ENCODE peak calls at places on chromosomes 4 and X, in nine cellular contexts. One of them, this sample, is unnamed.

GRCh38 chr4:52554606-52555355 is 104.3 kb downstream of the USP46 start:
- DNase-seq in naive thymus-derived CD4-positive, alpha-beta T cell: no peak
- DNase-seq in germinal center: no peak
- DNase-seq in CD8-positive, alpha-beta T cell: no peak
- DNase-seq in endothelial cell: no peak
- DNase-seq in activated CD4-positive, CD25-positive, alpha-beta regulatory T cell treated with anti-CD3 and anti-CD28 coated beads, Interleukin-2, amount 50 U/mL, for 72 hours: no peak
- DNase-seq in left cardiac atrium: no peak
- DNase-seq in hepatic stellate cell: no peak
- DNase-seq in tibial artery: no peak
- DNase-seq in this sample: no peak

GRCh38 chr4:16464651-16465050 is 238.4 kb upstream of the TAPT1 start:
- DNase-seq in naive thymus-derived CD4-positive, alpha-beta T cell: no peak
- DNase-seq in germinal center: no peak
- DNase-seq in CD8-positive, alpha-beta T cell: no peak
- DNase-seq in endothelial cell: no peak
- DNase-seq in activated CD4-positive, CD25-positive, alpha-beta regulatory T cell treated with anti-CD3 and anti-CD28 coated beads, Interleukin-2, amount 50 U/mL, for 72 hours: no peak
- DNase-seq in left cardiac atrium: no peak
- DNase-seq in hepatic stellate cell: no peak
- DNase-seq in tibial artery: no peak
- DNase-seq in this sample: no peak

GRCh38 chr4:18440527-18441215 is 419.1 kb upstream of the LCORL start:
- DNase-seq in naive thymus-derived CD4-positive, alpha-beta T cell: no peak
- DNase-seq in germinal center: no peak
- DNase-seq in CD8-positive, alpha-beta T cell: no peak
- DNase-seq in endothelial cell: no peak
- DNase-seq in activated CD4-positive, CD25-positive, alpha-beta regulatory T cell treated with anti-CD3 and anti-CD28 coated beads, Interleukin-2, amount 50 U/mL, for 72 hours: no peak
- DNase-seq in left cardiac atrium: no peak
- DNase-seq in hepatic stellate cell: no peak
- DNase-seq in tibial artery: no peak
- DNase-seq in this sample: no peak

GRCh38 chr4:147312376-147313046 is 168.4 kb upstream of the EDNRA start:
- DNase-seq in naive thymus-derived CD4-positive, alpha-beta T cell: no peak
- DNase-seq in germinal center: no peak
- DNase-seq in CD8-positive, alpha-beta T cell: no peak
- DNase-seq in endothelial cell: no peak
- DNase-seq in activated CD4-positive, CD25-positive, alpha-beta regulatory T cell treated with anti-CD3 and anti-CD28 coated beads, Interleukin-2, amount 50 U/mL, for 72 hours: no peak
- DNase-seq in left cardiac atrium: no peak
- DNase-seq in hepatic stellate cell: no peak
- DNase-seq in tibial artery: no peak
- DNase-seq in this sample: no peak

GRCh38 chrX:66408507-66408906 is 230.4 kb downstream of the EDA2R start:
- DNase-seq in naive thymus-derived CD4-positive, alpha-beta T cell: no peak
- DNase-seq in germinal center: no peak
- DNase-seq in CD8-positive, alpha-beta T cell: no peak
- DNase-seq in endothelial cell: no peak
- DNase-seq in activated CD4-positive, CD25-positive, alpha-beta regulatory T cell treated with anti-CD3 and anti-CD28 coated beads, Interleukin-2, amount 50 U/mL, for 72 hours: no peak
- DNase-seq in left cardiac atrium: no peak
- DNase-seq in hepatic stellate cell: no peak
- DNase-seq in tibial artery: no peak
- DNase-seq in this sample: no peak

GRCh38 chr4:113397114-113397701 is 347.8 kb downstream of the ANK2 start:
- DNase-seq in naive thymus-derived CD4-positive, alpha-beta T cell: no peak
- DNase-seq in germinal center: no peak
- DNase-seq in CD8-positive, alpha-beta T cell: no peak
- DNase-seq in endothelial cell: no peak
- DNase-seq in activated CD4-positive, CD25-positive, alpha-beta regulatory T cell treated with anti-CD3 and anti-CD28 coated beads, Interleukin-2, amount 50 U/mL, for 72 hours: no peak
- DNase-seq in left cardiac atrium: peak
- DNase-seq in hepatic stellate cell: peak
- DNase-seq in tibial artery: no peak
- DNase-seq in this sample: no peak

GRCh38 chr4:66959207-66959606 is 586.1 kb downstream of the CENPC start:
- DNase-seq in naive thymus-derived CD4-positive, alpha-beta T cell: no peak
- DNase-seq in germinal center: no peak
- DNase-seq in CD8-positive, alpha-beta T cell: no peak
- DNase-seq in endothelial cell: no peak
- DNase-seq in activated CD4-positive, CD25-positive, alpha-beta regulatory T cell treated with anti-CD3 and anti-CD28 coated beads, Interleukin-2, amount 50 U/mL, for 72 hours: no peak
- DNase-seq in left cardiac atrium: no peak
- DNase-seq in hepatic stellate cell: no peak
- DNase-seq in tibial artery: no peak
- DNase-seq in this sample: no peak

GRCh38 chrX:154051210-154051810 is 31.6 kb upstream of the IRAK1 start:
- DNase-seq in naive thymus-derived CD4-positive, alpha-beta T cell: peak
- DNase-seq in germinal center: peak
- DNase-seq in CD8-positive, alpha-beta T cell: peak
- DNase-seq in endothelial cell: peak
- DNase-seq in activated CD4-positive, CD25-positive, alpha-beta regulatory T cell treated with anti-CD3 and anti-CD28 coated beads, Interleukin-2, amount 50 U/mL, for 72 hours: peak
- DNase-seq in left cardiac atrium: peak
- DNase-seq in hepatic stellate cell: peak
- DNase-seq in tibial artery: peak
- DNase-seq in this sample: peak

GRCh38 chrX:70026851-70027200 is 22.9 kb downstream of the AWAT2 start:
- DNase-seq in naive thymus-derived CD4-positive, alpha-beta T cell: no peak
- DNase-seq in germinal center: no peak
- DNase-seq in CD8-positive, alpha-beta T cell: no peak
- DNase-seq in endothelial cell: no peak
- DNase-seq in activated CD4-positive, CD25-positive, alpha-beta regulatory T cell treated with anti-CD3 and anti-CD28 coated beads, Interleukin-2, amount 50 U/mL, for 72 hours: no peak
- DNase-seq in left cardiac atrium: no peak
- DNase-seq in hepatic stellate cell: no peak
- DNase-seq in tibial artery: no peak
- DNase-seq in this sample: no peak

GRCh38 chr4:150722908-150723362 is 141.0 kb downstream of the MAB21L2 start:
- DNase-seq in naive thymus-derived CD4-positive, alpha-beta T cell: no peak
- DNase-seq in germinal center: no peak
- DNase-seq in CD8-positive, alpha-beta T cell: no peak
- DNase-seq in endothelial cell: no peak
- DNase-seq in activated CD4-positive, CD25-positive, alpha-beta regulatory T cell treated with anti-CD3 and anti-CD28 coated beads, Interleukin-2, amount 50 U/mL, for 72 hours: no peak
- DNase-seq in left cardiac atrium: peak
- DNase-seq in hepatic stellate cell: peak
- DNase-seq in tibial artery: peak
- DNase-seq in this sample: no peak

GRCh38 chrX:109393859-109394258 is 88.0 kb downstream of the GUCY2F start:
- DNase-seq in naive thymus-derived CD4-positive, alpha-beta T cell: no peak
- DNase-seq in germinal center: no peak
- DNase-seq in CD8-positive, alpha-beta T cell: no peak
- DNase-seq in endothelial cell: no peak
- DNase-seq in activated CD4-positive, CD25-positive, alpha-beta regulatory T cell treated with anti-CD3 and anti-CD28 coated beads, Interleukin-2, amount 50 U/mL, for 72 hours: no peak
- DNase-seq in left cardiac atrium: no peak
- DNase-seq in hepatic stellate cell: peak
- DNase-seq in tibial artery: no peak
- DNase-seq in this sample: no peak

GRCh38 chr4:3674479-3674851 is 91.7 kb upstream of the ADRA2C start:
- DNase-seq in naive thymus-derived CD4-positive, alpha-beta T cell: no peak
- DNase-seq in germinal center: no peak
- DNase-seq in CD8-positive, alpha-beta T cell: no peak
- DNase-seq in endothelial cell: no peak
- DNase-seq in activated CD4-positive, CD25-positive, alpha-beta regulatory T cell treated with anti-CD3 and anti-CD28 coated beads, Interleukin-2, amount 50 U/mL, for 72 hours: no peak
- DNase-seq in left cardiac atrium: no peak
- DNase-seq in hepatic stellate cell: no peak
- DNase-seq in tibial artery: no peak
- DNase-seq in this sample: no peak

GRCh38 chrX:17174671-17175070 is 200.3 kb upstream of the NHS start:
- DNase-seq in naive thymus-derived CD4-positive, alpha-beta T cell: no peak
- DNase-seq in germinal center: no peak
- DNase-seq in CD8-positive, alpha-beta T cell: no peak
- DNase-seq in endothelial cell: no peak
- DNase-seq in activated CD4-positive, CD25-positive, alpha-beta regulatory T cell treated with anti-CD3 and anti-CD28 coated beads, Interleukin-2, amount 50 U/mL, for 72 hours: no peak
- DNase-seq in left cardiac atrium: peak
- DNase-seq in hepatic stellate cell: no peak
- DNase-seq in tibial artery: no peak
- DNase-seq in this sample: no peak